ENCODE peak calls at places on chromosome 7, in eight cellular contexts. Y, B, D, Z, T, N, O and X are unnamed samples. For H3K27me3, the result is how much of the 10 kb centered on the place peaks cover.

GRCh38 chr7:154587812-154588211 is 415.1 kb downstream of the PAXIP1 start:
- DNase-seq in Z (no peak), O (no peak), Y (no peak), T (no peak), D (no peak), B (no peak), N (no peak), X (no peak)

GRCh38 chr7:130273863-130274262 is 7.2 kb downstream of the CPA2 start:
- DNase-seq in Y (no peak), B (no peak), T (no peak), N (no peak), Z (no peak), D (peak), O (peak), X (no peak)

GRCh38 chr7:68964060-68964459 is 634.2 kb upstream of the AUTS2 start:
- DNase-seq in T (no peak), B (no peak), D (no peak), N (no peak), O (no peak), Y (no peak), Z (no peak), X (no peak)

GRCh38 chr7:12573885-12574284 is 3.4 kb downstream of the SCIN start:
- DNase-seq in N (no peak), Z (no peak), D (no peak), B (no peak), O (no peak), T (no peak), Y (no peak), X (no peak)

GRCh38 chr7:32079530-32079929 is 9.3 kb upstream of the PDE1C start:
- DNase-seq in T (peak), N (no peak), D (no peak), B (no peak), O (no peak), Y (no peak), Z (no peak), X (no peak)

GRCh38 chr7:127665922-127666321 is 13.9 kb downstream of the SND1 start:
- DNase-seq in N (no peak), D (no peak), T (no peak), O (peak), Y (no peak), Z (no peak), B (no peak), X (no peak)

GRCh38 chr7:30911561-30911969 is at the start of gene AQP1:
- DNase-seq in B (no peak), T (peak), O (no peak), D (no peak), Z (no peak), N (peak), Y (peak), X (peak)

GRCh38 chr7:95672434-95672833 is 76.1 kb upstream of the PDK4 start:
- DNase-seq in D (no peak), B (no peak), O (no peak), Y (no peak), T (no peak), Z (no peak), N (no peak), X (no peak)

GRCh38 chr7:92709150-92709549 is 119.0 kb upstream of the FAM133B start:
- DNase-seq in D (no peak), T (no peak), Z (no peak), O (no peak), N (no peak), Y (no peak), B (no peak), X (no peak)

GRCh38 chr7:53214463-53214862 is 179.0 kb downstream of the POM121L12 start:
- DNase-seq in B (no peak), Z (no peak), T (no peak), Y (no peak), N (no peak), O (no peak), D (no peak), X (no peak)

GRCh38 chr7:154848464-154848863 is 154.5 kb downstream of the PAXIP1 start:
- DNase-seq in D (no peak), Z (no peak), O (peak), N (no peak), Y (no peak), T (no peak), B (no peak), X (no peak)

GRCh38 chr7:84629216-84629615 is 434.6 kb upstream of the SEMA3A start:
- DNase-seq in T (no peak), D (no peak), Y (no peak), N (no peak), Z (no peak), B (no peak), O (no peak), X (no peak)

GRCh38 chr7:126040114-126041045 is 1110.8 kb upstream of the POT1 start:
- DNase-seq in B (no peak), Z (no peak), T (no peak), N (no peak), Y (no peak), O (peak), D (no peak), X (peak)

GRCh38 chr7:42123716-42124115 is 113.3 kb downstream of the GLI3 start:
- DNase-seq in B (no peak), D (no peak), T (no peak), Z (no peak), O (no peak), N (no peak), Y (no peak), X (no peak)

GRCh38 chr7:102320601-102321350 is 34.1 kb downstream of the SH2B2 start:
- DNase-seq in O (no peak), Z (no peak), T (no peak), B (no peak), N (no peak), D (no peak), Y (no peak), X (peak)

GRCh38 chr7:131109757-131110293 is 217.9 kb upstream of the MKLN1 start:
- DNase-seq in Y (peak), D (no peak), T (peak), Z (peak), O (peak), N (peak), B (peak), X (peak)

GRCh38 chr7:106152313-106152665 is 40.2 kb upstream of the SYPL1 start:
- DNase-seq in D (no peak), O (peak), B (no peak), Z (no peak), N (no peak), T (no peak), Y (no peak), X (no peak)

GRCh38 chr7:91193141-91193540 is 71.1 kb upstream of the FZD1 start:
- DNase-seq in T (no peak), O (no peak), D (no peak), Z (no peak), N (no peak), B (no peak), Y (no peak), X (no peak)

GRCh38 chr7:106813705-106814305 is 51.3 kb upstream of the PIK3CG start:
- DNase-seq in T (no peak), Z (no peak), Y (no peak), B (no peak), D (no peak), O (no peak), N (no peak), X (no peak)

GRCh38 chr7:10122573-10123100 is 851.0 kb upstream of the PHF14 start:
- DNase-seq in B (no peak), N (no peak), O (peak), Y (no peak), D (no peak), Z (no peak), T (peak), X (no peak)

GRCh38 chr7:30412810-30413504 is 65.6 kb downstream of the NOD1 start:
- DNase-seq in T (no peak), D (peak), B (peak), N (no peak), Y (no peak), Z (peak), O (peak), X (no peak)

GRCh38 chr7:65381742-65382141 is 8.1 kb downstream of the ZNF92 start:
- DNase-seq in O (no peak), D (no peak), Z (no peak), Y (no peak), N (no peak), B (no peak), T (no peak), X (no peak)

GRCh38 chr7:65379318-65379717 is 5.7 kb downstream of the ZNF92 start:
- DNase-seq in B (peak), Y (no peak), Z (no peak), N (no peak), T (no peak), D (no peak), O (no peak), X (no peak)

GRCh38 chr7:65387893-65388292 is 14.2 kb downstream of the ZNF92 start:
- DNase-seq in B (no peak), O (no peak), Z (no peak), Y (no peak), N (no peak), D (no peak), T (no peak), X (no peak)

GRCh38 chr7:65382452-65382851 is 8.8 kb downstream of the ZNF92 start:
- DNase-seq in O (no peak), B (no peak), Y (no peak), Z (no peak), N (no peak), T (no peak), D (no peak), X (no peak)
- H3K27ac ChIP-seq in O (no peak), B (no peak), Y (no peak), Z (no peak), N (no peak), T (no peak), D (no peak), X (no peak)

DNA sequence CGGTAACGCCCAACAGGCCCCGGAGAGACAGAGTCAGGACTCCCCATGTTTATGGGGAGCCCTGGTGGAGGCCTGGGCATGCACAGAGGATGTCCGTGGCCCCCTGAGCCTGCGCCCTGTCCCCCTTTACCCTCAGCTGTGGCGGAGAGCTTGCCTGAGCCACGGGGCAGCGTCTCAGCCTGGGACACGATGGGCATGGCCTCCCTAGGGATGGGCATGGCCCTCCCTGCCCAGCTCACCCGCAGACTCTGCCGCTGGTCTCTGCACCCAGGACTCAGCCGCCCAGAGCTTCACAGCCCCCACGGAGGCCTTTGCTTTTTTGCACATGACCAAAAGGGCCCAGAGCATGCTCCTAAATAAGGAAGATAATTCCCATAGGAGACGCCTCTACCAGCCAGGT is 394.2 kb downstream of the PTPRN2 start:
- DNase-seq in Y (no peak), D (no peak), N (no peak), O (no peak), Z (no peak), T (no peak), B (no peak), X (no peak)
- H3K27me3 ChIP-seq in Y (under half), D (under half), N (under half), O (under half), Z (under half), T (under half), B (under half), X (under half)

DNA sequence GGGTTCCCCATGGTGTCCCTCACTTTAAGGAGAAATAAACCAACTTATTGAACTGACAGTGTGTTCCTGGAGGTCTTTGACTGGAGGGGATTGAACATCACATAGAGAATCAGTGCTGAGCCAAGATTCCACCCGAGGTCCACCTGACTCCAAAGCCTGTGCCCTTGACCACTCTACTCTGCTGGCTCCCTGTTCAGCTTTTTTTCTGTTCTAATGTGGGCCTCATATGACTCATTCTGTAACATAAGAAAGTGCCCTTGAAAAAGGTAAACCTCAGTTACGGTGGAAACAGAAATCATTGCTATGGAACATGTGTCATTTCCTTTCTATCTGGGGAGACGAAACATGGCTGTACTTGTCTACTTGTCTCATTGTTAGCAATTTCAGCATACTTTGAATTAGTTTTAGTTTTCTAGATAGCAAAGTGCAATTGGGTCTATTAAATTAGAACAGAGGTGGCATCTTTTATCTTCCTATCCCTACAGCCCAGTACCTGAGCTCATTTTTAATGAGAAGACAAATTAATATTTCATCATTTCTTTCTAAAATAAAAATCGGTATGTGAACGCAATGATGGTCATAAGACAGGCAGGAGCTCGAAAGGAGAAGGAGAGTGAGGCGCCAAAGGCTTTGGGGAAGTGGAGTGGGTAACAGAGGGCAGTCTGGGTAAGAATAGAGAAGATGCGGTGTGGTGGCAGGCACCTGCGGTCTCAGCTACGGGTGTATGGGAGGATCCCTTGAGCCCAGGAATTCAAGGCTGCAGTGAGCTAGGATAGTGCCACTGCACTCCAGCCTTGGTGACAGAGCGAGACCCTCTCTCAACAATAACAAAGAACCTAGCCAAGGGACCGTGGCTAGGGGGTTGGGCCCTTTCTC is 1.5 kb downstream of the GSDME start:
- DNase-seq in N (no peak), T (no peak), D (peak), Z (no peak), O (no peak), Y (no peak), B (peak), X (no peak)
- H3K4me3 ChIP-seq in N (no peak), T (peak), D (peak), Z (no peak), O (no peak), Y (no peak), B (peak), X (no peak)

GRCh38 chr7:108311446-108312168 is 144.6 kb downstream of the NRCAM start:
- DNase-seq in B (no peak), Z (no peak), D (no peak), T (no peak), O (no peak), Y (no peak), N (no peak), X (no peak)

GRCh38 chr7:108308913-108309312 is 147.3 kb downstream of the NRCAM start:
- DNase-seq in O (no peak), N (no peak), B (no peak), T (no peak), D (no peak), Y (no peak), Z (no peak), X (no peak)

GRCh38 chr7:108313086-108313485 is 143.2 kb downstream of the NRCAM start:
- DNase-seq in B (no peak), O (no peak), T (no peak), Z (no peak), N (no peak), Y (no peak), D (no peak), X (no peak)

GRCh38 chr7:108308276-108308675 is 148.0 kb downstream of the NRCAM start:
- DNase-seq in Z (no peak), N (no peak), D (no peak), B (no peak), Y (no peak), T (no peak), O (no peak), X (no peak)

GRCh38 chr7:108310351-108310750 is 145.9 kb downstream of the NRCAM start:
- DNase-seq in D (no peak), N (no peak), T (no peak), Z (no peak), Y (no peak), B (no peak), O (no peak), X (no peak)
- H3K27ac ChIP-seq in D (no peak), N (no peak), T (no peak), Z (no peak), Y (peak), B (no peak), O (no peak), X (no peak)

GRCh38 chr7:111658546-111658945 is 96.3 kb upstream of the IMMP2L start:
- DNase-seq in T (no peak), N (no peak), D (no peak), O (no peak), Y (no peak), Z (no peak), B (no peak), X (no peak)
- H3K27me3 ChIP-seq in T (under half), N (under half), D (under half), O (under half), Y (under half), Z (under half), B (under half), X (under half)

GRCh38 chr7:76269895-76270294 is 32.6 kb upstream of the HSPB1 start:
- DNase-seq in B (no peak), Y (no peak), D (no peak), O (no peak), T (no peak), Z (no peak), N (no peak), X (no peak)

GRCh38 chr7:76265299-76265698 is 37.2 kb upstream of the HSPB1 start:
- DNase-seq in O (no peak), B (no peak), T (no peak), D (no peak), Y (no peak), Z (no peak), N (no peak), X (no peak)

GRCh38 chr7:76267835-76268183 is 34.7 kb upstream of the HSPB1 start:
- DNase-seq in N (no peak), T (no peak), B (no peak), Z (no peak), D (no peak), Y (no peak), O (no peak), X (no peak)

GRCh38 chr7:76268376-76268775 is 34.1 kb upstream of the HSPB1 start:
- DNase-seq in T (no peak), B (no peak), Y (no peak), O (no peak), N (no peak), Z (no peak), D (no peak), X (no peak)

DNA sequence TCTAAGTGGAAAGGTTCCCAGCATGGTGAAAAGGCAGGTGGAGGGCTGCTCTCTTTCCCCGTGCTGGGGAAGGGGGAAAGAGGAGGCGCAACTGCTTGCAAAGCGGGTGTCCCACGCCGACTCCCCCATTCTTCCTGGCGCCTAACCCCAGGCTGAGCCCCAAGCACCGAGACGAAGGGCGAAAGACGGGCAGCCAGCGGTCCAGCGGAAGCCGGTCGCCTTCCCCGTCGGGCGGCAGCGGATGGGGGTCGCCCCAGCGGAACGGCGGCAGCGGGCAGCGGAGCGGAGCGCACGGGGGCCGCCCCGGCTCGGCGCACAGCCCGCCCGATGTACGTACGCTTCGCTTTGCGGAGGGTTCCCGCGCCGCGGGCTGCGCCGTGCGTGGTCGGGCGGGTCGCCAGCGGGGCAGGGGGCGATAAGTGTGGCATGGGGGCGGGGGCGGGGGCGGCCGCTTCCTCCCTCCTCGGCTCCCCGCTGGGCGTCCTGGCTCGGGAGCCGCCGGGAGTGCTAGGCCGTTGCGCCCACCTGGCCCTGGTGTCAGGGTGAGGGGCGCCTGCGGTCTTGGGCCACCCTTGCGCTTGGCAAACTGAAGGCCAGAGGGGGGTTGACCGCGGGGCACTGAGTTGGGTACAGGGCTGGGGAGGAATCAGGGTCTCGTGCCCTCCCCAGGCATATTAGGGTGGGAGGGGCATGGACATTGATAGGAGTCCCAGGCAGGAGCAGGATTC is 35.2 kb upstream of the HSPB1 start:
- DNase-seq in B (no peak), O (peak), D (no peak), Z (no peak), T (no peak), N (no peak), Y (no peak), X (peak)
- H3K4me3 ChIP-seq in B (no peak), O (peak), D (peak), Z (peak), T (peak), N (peak), Y (peak), X (peak)

GRCh38 chr7:140541513-140542192 is 62.3 kb upstream of the MKRN1 start:
- DNase-seq in Y (peak), Z (peak), N (no peak), O (peak), B (peak), D (peak), T (peak), X (no peak)
- H3K27ac ChIP-seq in Y (peak), Z (peak), N (peak), O (peak), B (no peak), D (peak), T (peak), X (no peak)

GRCh38 chr7:8435597-8436243 is 2.3 kb downstream of the NXPH1 start:
- DNase-seq in O (peak), D (no peak), B (no peak), N (no peak), T (no peak), Z (no peak), Y (no peak), X (no peak)

GRCh38 chr7:8433477-8434289 is at the start of gene NXPH1:
- DNase-seq in O (peak), B (peak), T (no peak), Y (no peak), Z (no peak), N (peak), D (no peak), X (no peak)

GRCh38 chr7:8436965-8437364 is 3.6 kb downstream of the NXPH1 start:
- DNase-seq in O (peak), N (peak), D (no peak), Z (peak), B (peak), Y (no peak), T (no peak), X (no peak)

GRCh38 chr7:8434290-8435002 is 1.0 kb downstream of the NXPH1 start:
- DNase-seq in B (no peak), Y (no peak), O (peak), Z (no peak), T (no peak), D (no peak), N (no peak), X (no peak)

GRCh38 chr7:8435120-8435519 is 1.7 kb downstream of the NXPH1 start:
- DNase-seq in B (no peak), T (no peak), O (peak), Y (no peak), N (no peak), D (no peak), Z (no peak), X (no peak)
- H3K27me3 ChIP-seq in B (under half), T (half or more), O (half or more), Y (under half), N (half or more), D (under half), Z (under half), X (under half)

DNA sequence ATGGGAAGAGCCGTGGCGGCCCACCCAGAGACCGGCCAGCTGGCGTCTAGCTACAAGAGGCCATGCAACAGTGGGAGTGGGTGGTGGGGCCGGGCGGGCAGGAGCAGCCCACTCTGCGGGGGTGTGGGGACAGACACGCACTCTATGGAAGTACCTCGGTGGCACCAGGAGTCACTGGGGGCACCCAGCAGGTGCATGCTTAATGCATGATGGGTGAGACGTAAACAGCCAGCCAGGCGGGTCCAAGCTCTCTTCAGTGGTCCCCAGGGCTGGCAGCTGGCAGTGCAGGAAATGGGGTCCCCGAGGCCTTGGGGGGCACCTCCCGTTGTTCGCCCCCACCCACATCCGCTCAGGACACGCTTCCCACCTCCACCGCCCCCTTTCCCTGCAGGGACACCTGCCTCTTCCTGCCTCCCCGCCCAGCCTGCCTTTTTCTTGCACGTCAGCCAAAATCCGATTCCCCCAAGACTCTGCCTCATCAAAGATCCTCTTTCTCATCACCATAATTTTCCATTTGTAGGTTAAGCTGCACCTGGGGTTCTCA is 22.5 kb upstream of the PSMG3 start:
- DNase-seq in B (no peak), N (no peak), O (peak), Y (no peak), T (no peak), D (no peak), Z (no peak), X (no peak)
- H3K4me3 ChIP-seq in B (no peak), N (no peak), O (no peak), Y (no peak), T (no peak), D (no peak), Z (no peak), X (no peak)